ENCODE peak calls at places on chromosomes 5 and 9, in eight cellular contexts. One of them, this sample, is unnamed.

GRCh38 chr5:151897896-151898295 is 26.8 kb downstream of the GLRA1 start:
- DNase-seq in ovary: no peak
- DNase-seq in fibroblast of lung: no peak
- DNase-seq in left ventricle myocardium inferior: no peak
- DNase-seq in lower leg skin: no peak
- DNase-seq in tibial nerve: no peak
- DNase-seq in A549: no peak
- DNase-seq in epithelial cell of proximal tubule: no peak
- DNase-seq in this sample: no peak

GRCh38 chr5:134976841-134977240 is 9.1 kb downstream of the CATSPER3 start:
- DNase-seq in ovary: no peak
- DNase-seq in fibroblast of lung: no peak
- DNase-seq in left ventricle myocardium inferior: no peak
- DNase-seq in lower leg skin: no peak
- DNase-seq in tibial nerve: no peak
- DNase-seq in A549: no peak
- DNase-seq in epithelial cell of proximal tubule: no peak
- DNase-seq in this sample: no peak

GRCh38 chr5:107553063-107553676 is 117.6 kb downstream of the EFNA5 start:
- DNase-seq in ovary: no peak
- DNase-seq in fibroblast of lung: no peak
- DNase-seq in left ventricle myocardium inferior: no peak
- DNase-seq in lower leg skin: no peak
- DNase-seq in tibial nerve: no peak
- DNase-seq in A549: peak; percentile 60
- DNase-seq in epithelial cell of proximal tubule: no peak
- DNase-seq in this sample: no peak

GRCh38 chr9:97396256-97396655 is 15.6 kb upstream of the TDRD7 start:
- DNase-seq in ovary: no peak
- DNase-seq in fibroblast of lung: no peak
- DNase-seq in left ventricle myocardium inferior: no peak
- DNase-seq in lower leg skin: no peak
- DNase-seq in tibial nerve: no peak
- DNase-seq in A549: no peak
- DNase-seq in epithelial cell of proximal tubule: no peak
- DNase-seq in this sample: no peak

GRCh38 chr9:129554649-129555048 is 66.3 kb downstream of the C9orf50 start:
- DNase-seq in ovary: no peak
- DNase-seq in fibroblast of lung: peak; percentile 23
- DNase-seq in left ventricle myocardium inferior: no peak
- DNase-seq in lower leg skin: no peak
- DNase-seq in tibial nerve: no peak
- DNase-seq in A549: peak; percentile 49
- DNase-seq in epithelial cell of proximal tubule: no peak
- DNase-seq in this sample: no peak

GRCh38 chr5:10756539-10756938 is 4.5 kb downstream of the DAP start:
- DNase-seq in ovary: no peak
- DNase-seq in fibroblast of lung: peak; percentile 62
- DNase-seq in left ventricle myocardium inferior: no peak
- DNase-seq in lower leg skin: no peak
- DNase-seq in tibial nerve: no peak
- DNase-seq in A549: no peak
- DNase-seq in epithelial cell of proximal tubule: no peak
- DNase-seq in this sample: no peak

GRCh38 chr9:121185178-121185745 is 16.4 kb downstream of the RAB14 start:
- DNase-seq in ovary: no peak
- DNase-seq in fibroblast of lung: no peak
- DNase-seq in left ventricle myocardium inferior: no peak
- DNase-seq in lower leg skin: no peak
- DNase-seq in tibial nerve: no peak
- DNase-seq in A549: no peak
- DNase-seq in epithelial cell of proximal tubule: no peak
- DNase-seq in this sample: no peak

GRCh38 chr5:14105717-14106435 is 37.3 kb upstream of the TRIO start:
- DNase-seq in ovary: no peak
- DNase-seq in fibroblast of lung: peak; percentile 73
- DNase-seq in left ventricle myocardium inferior: no peak
- DNase-seq in lower leg skin: no peak
- DNase-seq in tibial nerve: no peak
- DNase-seq in A549: peak; percentile 76
- DNase-seq in epithelial cell of proximal tubule: peak; percentile 82
- DNase-seq in this sample: no peak

GRCh38 chr5:150457112-150457511 is 7.6 kb upstream of the RPS14 start:
- DNase-seq in ovary: no peak
- DNase-seq in fibroblast of lung: no peak
- DNase-seq in left ventricle myocardium inferior: no peak
- DNase-seq in lower leg skin: no peak
- DNase-seq in tibial nerve: no peak
- DNase-seq in A549: no peak
- DNase-seq in epithelial cell of proximal tubule: no peak
- DNase-seq in this sample: no peak

GRCh38 chr9:35923927-35924763 is 14.9 kb downstream of the SPAAR start:
- DNase-seq in ovary: peak; percentile 54
- DNase-seq in fibroblast of lung: peak; percentile 90
- DNase-seq in left ventricle myocardium inferior: no peak
- DNase-seq in lower leg skin: no peak
- DNase-seq in tibial nerve: no peak
- DNase-seq in A549: peak; percentile 92
- DNase-seq in epithelial cell of proximal tubule: peak; percentile 95
- DNase-seq in this sample: no peak

GRCh38 chr9:35919212-35920003 is 10.1 kb downstream of the SPAAR start:
- DNase-seq in ovary: no peak
- DNase-seq in fibroblast of lung: no peak
- DNase-seq in left ventricle myocardium inferior: no peak
- DNase-seq in lower leg skin: no peak
- DNase-seq in tibial nerve: no peak
- DNase-seq in A549: no peak
- DNase-seq in epithelial cell of proximal tubule: no peak
- DNase-seq in this sample: no peak

GRCh38 chr9:35918780-35919179 is 9.5 kb downstream of the SPAAR start:
- DNase-seq in ovary: no peak
- DNase-seq in fibroblast of lung: no peak
- DNase-seq in left ventricle myocardium inferior: no peak
- DNase-seq in lower leg skin: no peak
- DNase-seq in tibial nerve: no peak
- DNase-seq in A549: no peak
- DNase-seq in epithelial cell of proximal tubule: no peak
- DNase-seq in this sample: no peak

GRCh38 chr9:35920004-35920658 is 10.8 kb downstream of the SPAAR start:
- DNase-seq in ovary: no peak
- DNase-seq in fibroblast of lung: no peak
- DNase-seq in left ventricle myocardium inferior: no peak
- DNase-seq in lower leg skin: no peak
- DNase-seq in tibial nerve: no peak
- DNase-seq in A549: no peak
- DNase-seq in epithelial cell of proximal tubule: no peak
- DNase-seq in this sample: no peak

GRCh38 chr9:35923598-35923926 is 14.3 kb downstream of the SPAAR start:
- DNase-seq in ovary: no peak
- DNase-seq in fibroblast of lung: no peak
- DNase-seq in left ventricle myocardium inferior: no peak
- DNase-seq in lower leg skin: no peak
- DNase-seq in tibial nerve: no peak
- DNase-seq in A549: no peak
- DNase-seq in epithelial cell of proximal tubule: no peak
- DNase-seq in this sample: no peak
- H3K4me3 ChIP-seq in ovary: no peak overlapping the region
- H3K4me3 ChIP-seq in fibroblast of lung: no peak overlapping the region
- H3K4me3 ChIP-seq in left ventricle myocardium inferior: no peak overlapping the region
- H3K4me3 ChIP-seq in lower leg skin: no peak overlapping the region
- H3K4me3 ChIP-seq in tibial nerve: no peak overlapping the region
- H3K4me3 ChIP-seq in A549: no peak overlapping the region
- H3K4me3 ChIP-seq in epithelial cell of proximal tubule: peak overlapping the region; percentile 34
- H3K4me3 ChIP-seq in this sample: no peak overlapping the region

DNA sequence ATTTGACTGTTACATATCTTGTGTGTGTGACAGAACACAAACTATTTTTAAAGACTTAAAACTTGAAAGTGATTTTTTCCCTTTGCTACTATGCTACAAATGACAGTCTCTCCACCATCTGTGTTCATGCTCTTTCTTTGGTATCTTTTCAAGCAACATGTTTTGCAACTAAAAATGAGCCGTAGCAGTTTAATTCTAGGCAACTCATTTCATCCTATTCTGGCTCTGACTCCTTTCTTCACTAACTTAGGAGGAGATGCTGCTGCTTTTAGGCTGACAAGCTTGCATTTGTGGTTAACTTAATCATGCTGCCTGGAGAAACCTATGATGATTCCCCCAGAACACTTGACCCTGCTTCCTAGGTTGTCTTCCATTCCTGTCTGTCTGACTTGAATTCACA is 100.6 kb downstream of the HACD4 start:
- DNase-seq in ovary: no peak
- DNase-seq in fibroblast of lung: no peak
- DNase-seq in left ventricle myocardium inferior: no peak
- DNase-seq in lower leg skin: no peak
- DNase-seq in tibial nerve: no peak
- DNase-seq in A549: no peak
- DNase-seq in epithelial cell of proximal tubule: no peak
- DNase-seq in this sample: no peak
- TF ChIP-seq CTCF in ovary: no peak
- TF ChIP-seq CTCF in fibroblast of lung: no peak
- TF ChIP-seq CTCF in left ventricle myocardium inferior: no peak
- TF ChIP-seq CTCF in lower leg skin: no peak
- TF ChIP-seq CTCF in tibial nerve: no peak
- TF ChIP-seq CTCF in A549: no peak
- TF ChIP-seq CTCF in epithelial cell of proximal tubule: no peak
- TF ChIP-seq CTCF in this sample: no peak

GRCh38 chr5:95959051-95959963 is 2.3 kb downstream of the ELL2 start:
- DNase-seq in ovary: no peak
- DNase-seq in fibroblast of lung: peak; percentile 48
- DNase-seq in left ventricle myocardium inferior: no peak
- DNase-seq in lower leg skin: no peak
- DNase-seq in tibial nerve: no peak
- DNase-seq in A549: no peak
- DNase-seq in epithelial cell of proximal tubule: no peak
- DNase-seq in this sample: no peak
- H3K4me3 ChIP-seq in ovary: peak overlapping the region; percentile 61
- H3K4me3 ChIP-seq in fibroblast of lung: peak overlapping the region; percentile 99
- H3K4me3 ChIP-seq in left ventricle myocardium inferior: peak overlapping the region; percentile 96
- H3K4me3 ChIP-seq in lower leg skin: peak overlapping the region; percentile 86
- H3K4me3 ChIP-seq in tibial nerve: peak overlapping the region; percentile 78
- H3K4me3 ChIP-seq in A549: peak overlapping the region; percentile 67
- H3K4me3 ChIP-seq in epithelial cell of proximal tubule: peak overlapping the region; percentile 92
- H3K4me3 ChIP-seq in this sample: peak overlapping the region; percentile 98

DNA sequence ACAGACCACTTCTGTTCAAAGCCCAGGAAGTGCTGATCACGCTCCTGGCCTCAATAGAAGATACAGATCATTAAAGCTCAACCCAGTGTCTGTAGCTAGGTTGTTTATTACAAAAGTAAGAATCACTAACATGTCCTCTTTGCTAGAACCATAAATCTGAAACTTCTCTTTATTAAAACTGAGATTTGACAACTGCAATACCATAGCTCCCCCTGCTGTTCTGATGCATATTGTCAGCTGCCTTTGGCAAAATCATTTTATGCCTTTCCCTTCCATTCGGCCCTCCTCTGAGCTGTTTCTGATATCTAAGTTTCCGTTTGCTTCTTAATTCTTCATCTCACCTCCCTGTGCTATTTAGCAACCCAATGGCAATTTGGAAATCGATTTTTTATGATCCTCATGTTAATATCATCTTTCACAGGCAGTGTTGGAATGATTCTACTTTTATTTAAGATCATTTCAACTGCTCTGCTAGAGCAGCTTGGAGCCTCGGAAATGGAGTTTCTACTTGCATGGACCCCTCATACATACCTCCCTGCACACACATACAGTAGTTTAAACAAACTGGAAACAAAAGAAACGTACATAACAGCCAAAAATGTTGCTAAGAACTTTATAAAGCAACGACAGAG is 998.8 kb downstream of the MAT2B start:
- DNase-seq in ovary: no peak
- DNase-seq in fibroblast of lung: peak; percentile 82
- DNase-seq in left ventricle myocardium inferior: no peak
- DNase-seq in lower leg skin: no peak
- DNase-seq in tibial nerve: no peak
- DNase-seq in A549: peak; percentile 57
- DNase-seq in epithelial cell of proximal tubule: peak; percentile 3
- DNase-seq in this sample: no peak
- TF ChIP-seq CTCF in ovary: no peak
- TF ChIP-seq CTCF in fibroblast of lung: peak; percentile 83
- TF ChIP-seq CTCF in left ventricle myocardium inferior: peak; percentile 82
- TF ChIP-seq CTCF in lower leg skin: no peak
- TF ChIP-seq CTCF in tibial nerve: peak; percentile 48
- TF ChIP-seq CTCF in A549: peak; percentile 79
- TF ChIP-seq CTCF in epithelial cell of proximal tubule: peak; percentile 91
- TF ChIP-seq CTCF in this sample: peak; percentile 44

GRCh38 chr5:143244990-143245389 is 158.5 kb downstream of the NR3C1 start:
- DNase-seq in ovary: no peak
- DNase-seq in fibroblast of lung: no peak
- DNase-seq in left ventricle myocardium inferior: no peak
- DNase-seq in lower leg skin: no peak
- DNase-seq in tibial nerve: no peak
- DNase-seq in A549: no peak
- DNase-seq in epithelial cell of proximal tubule: no peak
- DNase-seq in this sample: no peak
- H3K4me3 ChIP-seq in ovary: no peak overlapping the region
- H3K4me3 ChIP-seq in fibroblast of lung: no peak overlapping the region
- H3K4me3 ChIP-seq in left ventricle myocardium inferior: no peak overlapping the region
- H3K4me3 ChIP-seq in lower leg skin: no peak overlapping the region
- H3K4me3 ChIP-seq in tibial nerve: no peak overlapping the region
- H3K4me3 ChIP-seq in A549: no peak overlapping the region
- H3K4me3 ChIP-seq in epithelial cell of proximal tubule: no peak overlapping the region
- H3K4me3 ChIP-seq in this sample: no peak overlapping the region